ENCODE peak calls at places on chromosome 12, in six cellular contexts. A, V, T, E, J and Y are unnamed samples.

GRCh38 chr12:92505373-92506340 is 197.1 kb upstream of the PLEKHG7 start:
- DNase-seq in A (no peak), V (no peak), T (peak), E (peak), J (peak), Y (peak)

GRCh38 chr12:120902846-120903381 is 1.2 kb downstream of the SPPL3 start:
- DNase-seq in A (no peak), V (no peak), T (no peak), E (no peak), J (no peak), Y (no peak)

GRCh38 chr12:104411826-104412626 is 44.7 kb upstream of the CHST11 start:
- DNase-seq in A (no peak), V (no peak), T (no peak), E (no peak), J (no peak), Y (no peak)

GRCh38 chr12:89333564-89334252 is 18.6 kb downstream of the DUSP6 start:
- DNase-seq in A (no peak), V (no peak), T (no peak), E (no peak), J (peak), Y (no peak)

GRCh38 chr12:96811083-96811482 is 96.0 kb upstream of the NEDD1 start:
- DNase-seq in A (no peak), V (peak), T (no peak), E (no peak), J (no peak), Y (no peak)

GRCh38 chr12:75725505-75726120 is 214.2 kb upstream of the KRR1 start:
- DNase-seq in A (no peak), V (peak), T (no peak), E (no peak), J (no peak), Y (no peak)

GRCh38 chr12:64618953-64619590 is 8.8 kb downstream of the RASSF3 start:
- DNase-seq in A (no peak), V (no peak), T (no peak), E (no peak), J (no peak), Y (no peak)

GRCh38 chr12:88784166-88784565 is 203.9 kb upstream of the KITLG start:
- DNase-seq in A (no peak), V (no peak), T (no peak), E (no peak), J (no peak), Y (no peak)

GRCh38 chr12:68807576-68808387 is at the start of gene MDM2:
- DNase-seq in A (peak), V (peak), T (peak), E (peak), J (peak), Y (peak)

GRCh38 chr12:43586646-43587245 is 34.7 kb upstream of the ADAMTS20 start:
- DNase-seq in A (no peak), V (no peak), T (no peak), E (no peak), J (no peak), Y (no peak)

GRCh38 chr12:19783547-19784444 is 344.5 kb downstream of the AEBP2 start:
- DNase-seq in A (no peak), V (no peak), T (no peak), E (no peak), J (no peak), Y (no peak)

GRCh38 chr12:27814851-27815591 is 35.0 kb upstream of the MANSC4 start:
- DNase-seq in A (no peak), V (no peak), T (no peak), E (no peak), J (no peak), Y (no peak)

GRCh38 chr12:57019983-57020719 is 3.8 kb upstream of the TAC3 start:
- DNase-seq in A (no peak), V (no peak), T (no peak), E (no peak), J (no peak), Y (no peak)

GRCh38 chr12:71872999-71873398 is 33.4 kb downstream of the TBC1D15 start:
- DNase-seq in A (no peak), V (no peak), T (no peak), E (no peak), J (no peak), Y (no peak)

GRCh38 chr12:120639771-120640721 is at the start of gene CABP1:
- DNase-seq in A (peak), V (no peak), T (peak), E (no peak), J (no peak), Y (no peak)

GRCh38 chr12:62814243-62814642 is 120.7 kb downstream of the PPM1H start:
- DNase-seq in A (no peak), V (no peak), T (no peak), E (no peak), J (no peak), Y (no peak)

GRCh38 chr12:111353603-111354295 is 15.1 kb downstream of the PHETA1 start:
- DNase-seq in A (no peak), V (no peak), T (no peak), E (no peak), J (no peak), Y (no peak)

GRCh38 chr12:52873832-52874572 is 25.2 kb upstream of the KRT78 start:
- DNase-seq in A (peak), V (peak), T (no peak), E (peak), J (peak), Y (no peak)

GRCh38 chr12:92029902-92030586 is 115.6 kb downstream of the BTG1 start:
- DNase-seq in A (no peak), V (no peak), T (no peak), E (no peak), J (no peak), Y (no peak)

GRCh38 chr12:124939428-124940142 is 25.1 kb upstream of the UBC start:
- DNase-seq in A (peak), V (peak), T (no peak), E (peak), J (peak), Y (no peak)

GRCh38 chr12:51386361-51386760 is 4.8 kb downstream of the GALNT6 start:
- DNase-seq in A (no peak), V (no peak), T (no peak), E (no peak), J (no peak), Y (no peak)

GRCh38 chr12:123478762-123479161 is 20.8 kb downstream of the SNRNP35 start:
- DNase-seq in A (no peak), V (peak), T (no peak), E (no peak), J (no peak), Y (no peak)

GRCh38 chr12:79959484-79959883 is 24.6 kb upstream of the PPP1R12A start:
- DNase-seq in A (no peak), V (no peak), T (no peak), E (no peak), J (no peak), Y (no peak)

GRCh38 chr12:105783983-105784947 is 354.5 kb downstream of the NUAK1 start:
- DNase-seq in A (no peak), V (no peak), T (no peak), E (no peak), J (no peak), Y (no peak)

GRCh38 chr12:7150841-7151240 is 20.7 kb downstream of the CLSTN3 start:
- DNase-seq in A (no peak), V (no peak), T (no peak), E (no peak), J (no peak), Y (no peak)

GRCh38 chr12:26821212-26821701 is 11.7 kb downstream of the ITPR2 start:
- DNase-seq in A (no peak), V (peak), T (no peak), E (no peak), J (no peak), Y (no peak)

GRCh38 chr12:86445361-86445760 is 189.2 kb upstream of the MGAT4C start:
- DNase-seq in A (no peak), V (no peak), T (no peak), E (no peak), J (no peak), Y (no peak)

GRCh38 chr12:111268738-111269572 is 99.9 kb downstream of the PHETA1 start:
- DNase-seq in A (no peak), V (no peak), T (no peak), E (no peak), J (no peak), Y (no peak)

GRCh38 chr12:128844031-128844635 is 9.1 kb upstream of the GLT1D1 start:
- DNase-seq in A (no peak), V (no peak), T (no peak), E (no peak), J (peak), Y (no peak)